ENCODE peak calls at places on chromosomes 4 and X, in six cellular contexts. One of them, this sample, is unnamed.

GRCh38 chr4:142311916-142312315 is 534.2 kb downstream of the INPP4B start:
- DNase-seq in A172: no peak
- DNase-seq in pancreas: no peak
- DNase-seq in stimulated activated CD4-positive, alpha-beta T cell treated with anti-CD3 and anti-CD28 coated beads, Interleukin-15, amount 100 ng/mL, for 1 hour: no peak
- DNase-seq in M059J: no peak
- DNase-seq in NCI-H2029: no peak
- DNase-seq in this sample: no peak

GRCh38 chrX:96713303-96713702 is 28.7 kb downstream of the DIAPH2 start:
- DNase-seq in A172: no peak
- DNase-seq in M059J: no peak
- DNase-seq in pancreas: no peak
- DNase-seq in stimulated activated CD4-positive, alpha-beta T cell treated with anti-CD3 and anti-CD28 coated beads, Interleukin-15, amount 100 ng/mL, for 1 hour: no peak
- DNase-seq in NCI-H2029: no peak
- DNase-seq in this sample: no peak

GRCh38 chr4:186676531-186677158 is 47.0 kb downstream of the FAT1 start:
- DNase-seq in A172: peak; percentile 88
- DNase-seq in pancreas: no peak
- DNase-seq in NCI-H2029: peak; percentile 41
- DNase-seq in stimulated activated CD4-positive, alpha-beta T cell treated with anti-CD3 and anti-CD28 coated beads, Interleukin-15, amount 100 ng/mL, for 1 hour: no peak
- DNase-seq in M059J: peak; percentile 88
- DNase-seq in this sample: no peak

GRCh38 chr4:37882665-37883296 is 8.1 kb upstream of the TBC1D1 start:
- DNase-seq in stimulated activated CD4-positive, alpha-beta T cell treated with anti-CD3 and anti-CD28 coated beads, Interleukin-15, amount 100 ng/mL, for 1 hour: no peak
- DNase-seq in A172: peak; percentile 15
- DNase-seq in pancreas: no peak
- DNase-seq in NCI-H2029: no peak
- DNase-seq in M059J: peak; percentile 86
- DNase-seq in this sample: no peak

GRCh38 chr4:17077105-17077504 is 178.7 kb upstream of the LDB2 start:
- DNase-seq in pancreas: no peak
- DNase-seq in stimulated activated CD4-positive, alpha-beta T cell treated with anti-CD3 and anti-CD28 coated beads, Interleukin-15, amount 100 ng/mL, for 1 hour: no peak
- DNase-seq in M059J: no peak
- DNase-seq in NCI-H2029: no peak
- DNase-seq in A172: no peak
- DNase-seq in this sample: no peak

GRCh38 chr4:138241281-138242075 is 671 bp downstream of the SLC7A11 start:
- DNase-seq in pancreas: peak; percentile 31
- DNase-seq in A172: peak; percentile 49
- DNase-seq in M059J: peak; percentile 54
- DNase-seq in NCI-H2029: no peak
- DNase-seq in stimulated activated CD4-positive, alpha-beta T cell treated with anti-CD3 and anti-CD28 coated beads, Interleukin-15, amount 100 ng/mL, for 1 hour: no peak
- DNase-seq in this sample: no peak

GRCh38 chr4:145716200-145716599 is 36.3 kb downstream of the C4orf51 start:
- DNase-seq in A172: no peak
- DNase-seq in M059J: no peak
- DNase-seq in stimulated activated CD4-positive, alpha-beta T cell treated with anti-CD3 and anti-CD28 coated beads, Interleukin-15, amount 100 ng/mL, for 1 hour: no peak
- DNase-seq in NCI-H2029: no peak
- DNase-seq in pancreas: no peak
- DNase-seq in this sample: no peak

GRCh38 chr4:41985151-41985550 is 3.6 kb downstream of the DCAF4L1 start:
- DNase-seq in NCI-H2029: no peak
- DNase-seq in stimulated activated CD4-positive, alpha-beta T cell treated with anti-CD3 and anti-CD28 coated beads, Interleukin-15, amount 100 ng/mL, for 1 hour: no peak
- DNase-seq in pancreas: no peak
- DNase-seq in M059J: no peak
- DNase-seq in A172: no peak
- DNase-seq in this sample: no peak

GRCh38 chr4:145207934-145208333 is 27.5 kb upstream of the OTUD4 start:
- DNase-seq in A172: no peak
- DNase-seq in NCI-H2029: no peak
- DNase-seq in stimulated activated CD4-positive, alpha-beta T cell treated with anti-CD3 and anti-CD28 coated beads, Interleukin-15, amount 100 ng/mL, for 1 hour: no peak
- DNase-seq in pancreas: no peak
- DNase-seq in M059J: peak; percentile 17
- DNase-seq in this sample: no peak